ENCODE peak calls at places on chromosomes 2 and 18, in four cellular contexts. F, G, H and K are unnamed samples.

GRCh38 chr2:137467246-137467862 is 496.9 kb upstream of the HNMT start:
- DNase-seq in F (no peak), G (no peak), H (no peak), K (no peak)

GRCh38 chr18:45980229-45980628 is 13.1 kb upstream of the EPG5 start:
- DNase-seq in F (no peak), G (no peak), H (no peak), K (no peak)

GRCh38 chr2:188477564-188478086 is 186.0 kb downstream of the GULP1 start:
- DNase-seq in F (no peak), G (no peak), H (no peak), K (no peak)

GRCh38 chr18:77061946-77062517 is 70.6 kb downstream of the MBP start:
- DNase-seq in F (no peak), G (no peak), H (no peak), K (no peak)

GRCh38 chr2:12847694-12848093 is 131.0 kb downstream of the TRIB2 start:
- DNase-seq in F (no peak), G (no peak), H (no peak), K (no peak)

GRCh38 chr2:26542194-26542455 is 64.2 kb upstream of the OTOF start:
- DNase-seq in F (peak; percentile 37), G (no peak), H (no peak), K (no peak)

GRCh38 chr18:48565105-48565504 is 26.3 kb downstream of the CTIF start:
- DNase-seq in F (no peak), G (peak; percentile 52), H (no peak), K (no peak)

GRCh38 chr2:231672617-231673347 is 35.5 kb upstream of the PTMA start:
- DNase-seq in F (no peak), G (peak; percentile 71), H (peak; percentile 72), K (peak; percentile 71)

GRCh38 chr2:189641565-189641964 is 19.7 kb upstream of the ASNSD1 start:
- DNase-seq in F (no peak), G (no peak), H (no peak), K (no peak)

GRCh38 chr2:11123856-11124759 is 31.2 kb upstream of the SLC66A3 start:
- DNase-seq in F (no peak), G (peak; percentile 56), H (peak; percentile 76), K (no peak)

GRCh38 chr2:25981596-25982272 is 563 bp downstream of the KIF3C start:
- DNase-seq in F (no peak), G (no peak), H (no peak), K (no peak)

GRCh38 chr2:19687260-19687659 is 214.5 kb downstream of the TTC32 start:
- DNase-seq in F (no peak), G (no peak), H (no peak), K (no peak)

GRCh38 chr18:8857806-8858205 is 152.4 kb downstream of the MTCL1 start:
- DNase-seq in F (no peak), G (no peak), H (no peak), K (no peak)

GRCh38 chr2:148726228-148726627 is 81.7 kb downstream of the EPC2 start:
- DNase-seq in F (no peak), G (no peak), H (no peak), K (no peak)

GRCh38 chr2:58569460-58570185 is 328.5 kb upstream of the FANCL start:
- DNase-seq in F (no peak), G (no peak), H (no peak), K (no peak)

GRCh38 chr2:217916504-217917254 is 86.1 kb downstream of the TNS1 start:
- DNase-seq in F (no peak), G (no peak), H (no peak), K (peak; percentile 53)

GRCh38 chr2:159146930-159147666 is 139.4 kb downstream of the WDSUB1 start:
- DNase-seq in F (no peak), G (peak; percentile 58), H (peak; percentile 67), K (no peak)

GRCh38 chr18:80056095-80056494 is 21.9 kb downstream of the RBFA start:
- DNase-seq in F (no peak), G (no peak), H (no peak), K (no peak)

GRCh38 chr18:79320216-79320615 is 75.5 kb upstream of the NFATC1 start:
- DNase-seq in F (no peak), G (no peak), H (no peak), K (no peak)

GRCh38 chr2:17375262-17375661 is 143.0 kb downstream of the RAD51AP2 start:
- DNase-seq in F (no peak), G (no peak), H (no peak), K (no peak)

GRCh38 chr2:70121627-70122372 is 34.5 kb downstream of the PCBP1 start:
- DNase-seq in F (no peak), G (no peak), H (no peak), K (no peak)

GRCh38 chr2:225008935-225009334 is 33.3 kb downstream of the DOCK10 start:
- DNase-seq in F (no peak), G (no peak), H (no peak), K (no peak)

GRCh38 chr2:150142561-150142960 is 344.9 kb downstream of the RND3 start:
- DNase-seq in F (no peak), G (no peak), H (no peak), K (no peak)

GRCh38 chr2:224222320-224222719 is 179.6 kb downstream of the FAM124B start:
- DNase-seq in F (no peak), G (no peak), H (no peak), K (no peak)

GRCh38 chr2:165056585-165056984 is 101.3 kb upstream of the SLC38A11 start:
- DNase-seq in F (no peak), G (no peak), H (no peak), K (no peak)

GRCh38 chr2:60559880-60560279 is 6.4 kb upstream of the BCL11A start:
- DNase-seq in F (no peak), G (no peak), H (no peak), K (no peak)

GRCh38 chr2:76930076-76930734 is 592.0 kb downstream of the LRRTM4 start:
- DNase-seq in F (no peak), G (no peak), H (no peak), K (no peak)

GRCh38 chr2:95049961-95050360 is 24.5 kb downstream of the MAL start:
- DNase-seq in F (no peak), G (no peak), H (no peak), K (peak; percentile 37)

GRCh38 chr2:102488063-102488462 is 15.0 kb downstream of the SLC9A4 start:
- DNase-seq in F (no peak), G (no peak), H (peak; percentile 58), K (no peak)

GRCh38 chr2:121386707-121387106 is 101.7 kb upstream of the TFCP2L1 start:
- DNase-seq in F (no peak), G (no peak), H (no peak), K (no peak)

GRCh38 chr2:201204655-201205515 is 21.9 kb downstream of the CASP10 start:
- DNase-seq in F (no peak), G (no peak), H (no peak), K (no peak)

GRCh38 chr2:40227200-40227599 is 224.7 kb downstream of the SLC8A1 start:
- DNase-seq in F (no peak), G (no peak), H (no peak), K (no peak)